ENCODE peak calls at places on chromosomes 11 and 22, in six cellular contexts. L, Y, A, C, W and D are unnamed samples.

GRCh38 chr11:19242184-19242932 is 1.6 kb upstream of the E2F8 start:
- DNase-seq in Y (no peak), C (no peak), W (no peak), L (no peak), A (no peak), D (peak; percentile 78)

GRCh38 chr11:44256673-44257291 is 53.2 kb downstream of the ALX4 start:
- DNase-seq in Y (no peak), C (no peak), W (no peak), A (peak; percentile 17), L (no peak), D (no peak)

GRCh38 chr11:44761546-44761961 is 34.8 kb downstream of the TSPAN18 start:
- DNase-seq in L (no peak), W (peak; percentile 52), Y (no peak), C (peak; percentile 50), A (no peak), D (no peak)

GRCh38 chr11:129861702-129862107 is 33.7 kb downstream of the NFRKB start:
- DNase-seq in A (peak; percentile 89), W (no peak), Y (peak; percentile 61), L (no peak), C (no peak), D (no peak)

GRCh38 chr11:35235944-35236666 is 97.1 kb downstream of the CD44 start:
- DNase-seq in Y (peak; percentile 61), W (no peak), A (peak; percentile 72), C (no peak), L (no peak), D (no peak)

GRCh38 chr11:78110830-78111229 is 28.6 kb downstream of the ALG8 start:
- DNase-seq in L (no peak), C (no peak), Y (no peak), A (no peak), W (no peak), D (no peak)

GRCh38 chr11:75352417-75353206 is 1.2 kb upstream of the ARRB1 start:
- DNase-seq in C (no peak), W (peak; percentile 82), L (no peak), Y (no peak), A (peak; percentile 67), D (peak; percentile 93)

GRCh38 chr11:93775289-93775688 is 8.8 kb upstream of the MED17 start:
- DNase-seq in A (no peak), Y (peak; percentile 18), W (no peak), L (peak; percentile 43), C (no peak), D (no peak)

GRCh38 chr22:24247564-24248344 is 2.9 kb upstream of the GGT5 start:
- DNase-seq in L (peak; percentile 97), Y (peak; percentile 43), C (peak; percentile 96), W (peak; percentile 98), A (peak; percentile 88), D (peak; percentile 91)

GRCh38 chr22:22431271-22432220 is 77.0 kb downstream of the ZNF280B start:
- DNase-seq in Y (peak; percentile 34), W (peak; percentile 72), C (no peak), L (peak; percentile 79), A (peak; percentile 60), D (peak; percentile 87)

GRCh38 chr11:8642226-8642625 is 40.2 kb downstream of the TRIM66 start:
- DNase-seq in L (no peak), Y (no peak), A (no peak), W (no peak), C (no peak), D (no peak)

GRCh38 chr22:36931446-36931845 is 18.0 kb downstream of the CSF2RB start:
- DNase-seq in W (no peak), A (no peak), Y (no peak), L (no peak), C (no peak), D (no peak)

GRCh38 chr22:20749453-20749852 is 24.5 kb upstream of the SERPIND1 start:
- DNase-seq in L (no peak), W (no peak), A (no peak), Y (no peak), C (no peak), D (no peak)
- TF ChIP-seq POLR2AphosphoS5 in L (no peak), W (no peak), A (no peak), Y (no peak), C (no peak), D (peak; percentile 34)

DNA sequence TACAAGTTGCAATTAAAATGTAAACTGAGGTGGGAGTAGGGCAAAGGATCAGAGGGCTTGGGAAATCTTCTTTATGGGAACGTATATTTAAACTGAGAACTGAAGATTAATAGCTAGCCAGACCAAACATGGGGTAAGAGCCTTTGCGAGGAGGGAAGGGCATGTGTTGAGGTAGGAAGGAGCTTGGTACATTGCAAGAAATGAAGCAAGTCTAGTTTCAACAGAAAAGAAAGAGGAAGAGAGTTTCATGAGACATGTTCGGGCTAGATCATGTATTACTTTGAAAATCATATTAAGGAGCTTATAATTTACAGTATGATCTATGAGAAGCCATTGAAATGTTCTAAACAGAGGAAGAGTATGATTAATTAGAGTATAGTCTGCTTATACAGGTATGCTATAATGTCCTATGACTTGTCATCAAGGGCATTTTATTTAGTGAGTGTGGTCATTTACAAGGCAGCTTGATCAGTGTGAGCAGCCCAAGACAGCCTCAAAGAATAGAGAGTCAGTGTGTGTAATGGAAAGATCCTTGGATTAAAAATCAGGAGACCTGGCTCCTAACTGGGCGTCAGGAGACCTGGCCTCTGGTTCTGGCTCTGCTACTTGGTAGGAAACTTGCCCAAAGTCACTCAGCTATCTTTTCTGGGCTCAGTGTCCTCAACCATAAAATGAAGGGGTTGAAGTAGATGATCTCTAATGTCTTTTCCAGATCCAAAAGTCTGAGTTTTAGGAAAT is 10.9 kb downstream of the GAS2 start:
- DNase-seq in L (no peak), W (no peak), Y (no peak), C (no peak), A (no peak), D (no peak)
- H3K4me1 ChIP-seq in L (no peaks in the 10 kb centered on the region), W (no peaks in the 10 kb centered on the region), Y (no peaks in the 10 kb centered on the region), C (no peaks in the 10 kb centered on the region), A (peaks cover 6% of the 10 kb centered on the region), D (no peaks in the 10 kb centered on the region)

DNA sequence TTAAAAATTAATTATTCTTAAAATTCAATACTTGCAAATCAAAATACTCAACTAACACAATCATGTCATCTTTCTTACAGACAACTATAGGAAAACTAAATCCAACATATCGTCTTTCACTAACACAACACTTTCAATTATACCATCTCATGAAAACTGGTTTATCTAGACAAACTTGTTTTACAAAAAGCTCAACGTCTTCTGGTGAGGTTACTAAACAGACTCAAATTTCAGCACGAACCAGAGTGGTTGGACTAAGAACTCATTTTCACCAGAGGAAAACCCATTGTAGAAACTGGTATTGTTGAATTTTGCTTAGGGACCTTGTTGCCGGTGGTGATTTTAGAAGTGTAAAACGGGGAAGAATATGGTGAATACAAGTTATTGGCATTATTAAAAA is 52.2 kb downstream of the NUP98 start:
- DNase-seq in A (no peak), W (no peak), Y (no peak), C (no peak), L (no peak), D (no peak)
- TF ChIP-seq POLR2AphosphoS5 in A (no peak), W (no peak), Y (no peak), C (no peak), L (no peak), D (no peak)

GRCh38 chr11:65944191-65944590 is 1.1 kb upstream of the TSGA10IP start:
- DNase-seq in C (no peak), W (no peak), A (no peak), L (no peak), Y (no peak), D (no peak)

GRCh38 chr11:65945941-65946558 is 770 bp downstream of the TSGA10IP start:
- DNase-seq in Y (no peak), A (no peak), C (no peak), L (no peak), W (no peak), D (no peak)

GRCh38 chr11:65945430-65945911 is at the start of gene TSGA10IP:
- DNase-seq in Y (no peak), C (no peak), W (no peak), A (no peak), L (no peak), D (no peak)

GRCh38 chr11:65946655-65947054 is 1.4 kb downstream of the TSGA10IP start:
- DNase-seq in L (no peak), Y (no peak), A (no peak), C (no peak), W (no peak), D (no peak)

DNA sequence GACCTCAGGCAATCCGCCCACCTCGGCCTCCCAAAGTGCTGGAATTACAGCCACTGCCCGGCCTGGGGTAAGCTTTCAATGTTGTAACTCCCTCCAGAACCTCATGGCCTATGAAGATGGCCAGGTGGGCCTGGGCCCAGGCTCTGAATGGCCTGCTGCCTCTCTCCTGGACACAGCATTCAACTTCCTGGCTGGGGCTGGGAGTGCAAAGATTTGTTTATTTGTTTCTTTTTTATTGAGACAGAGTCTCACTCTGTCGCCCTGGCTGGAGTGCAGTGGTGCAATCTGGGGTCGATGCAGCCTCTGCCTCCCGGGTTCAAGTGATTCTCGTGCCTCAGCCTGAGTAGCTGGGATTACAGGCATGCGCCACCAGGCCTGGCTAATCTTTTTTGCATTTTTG is 513 bp upstream of the TSGA10IP start:
- DNase-seq in C (no peak), A (no peak), L (no peak), Y (no peak), W (no peak), D (no peak)
- H3K4me1 ChIP-seq in C (no peaks in the 10 kb centered on the region), A (no peaks in the 10 kb centered on the region), L (peaks cover 12% of the 10 kb centered on the region), Y (no peaks in the 10 kb centered on the region), W (no peaks in the 10 kb centered on the region), D (peaks cover 17% of the 10 kb centered on the region)

GRCh38 chr22:31489632-31490495 is at the start of gene EIF4ENIF1:
- DNase-seq in A (peak; percentile 87), C (peak; percentile 91), W (peak; percentile 92), Y (peak; percentile 46), L (peak; percentile 99), D (peak; percentile 97)
- TF ChIP-seq POLR2AphosphoS5 in A (peak; percentile 80), C (no peak), W (peak; percentile 83), Y (peak; percentile 38), L (peak; percentile 11), D (peak; percentile 94)